ENCODE peak calls at places on chromosomes 1 and 21, in seven cellular contexts. Q is T follicular helper cell; G is heart left ventricle; M is stimulated activated CD4-positive, alpha-beta T cell treated with anti-CD3 and anti-CD28 coated beads, Interleukin-2, amount 100 ng/mL, for 48 hours; S is HFFc6; D is KBM-7; L is HEK293T. O is an unnamed sample.

GRCh38 chr1:86062458-86062857 is 94.1 kb downstream of the COL24A1 start:
- DNase-seq in Q (no peak), L (peak; percentile 13), D (no peak), S (no peak), M (no peak), G (no peak), O (no peak)

GRCh38 chr21:37367758-37368535 is 1.4 kb downstream of the DYRK1A start:
- DNase-seq in D (peak; percentile 15), L (no peak), M (peak; percentile 20), S (peak; percentile 53), G (peak; percentile 73), Q (peak; percentile 9), O (peak; percentile 18)

GRCh38 chr1:28775121-28775942 is 36.6 kb upstream of the OPRD1 start:
- DNase-seq in Q (peak; percentile 54), D (no peak), M (peak; percentile 47), S (no peak), G (peak; percentile 85), L (no peak), O (peak; percentile 90)

GRCh38 chr1:220887868-220888664 is 8.8 kb downstream of the HLX start:
- DNase-seq in Q (no peak), M (no peak), G (no peak), S (no peak), L (no peak), D (no peak), O (no peak)

GRCh38 chr1:162674018-162674608 is 41.8 kb downstream of the DDR2 start:
- DNase-seq in M (no peak), D (no peak), G (no peak), S (peak; percentile 34), L (no peak), Q (no peak), O (peak; percentile 14)

GRCh38 chr1:245587435-245588105 is 432.8 kb downstream of the KIF26B start:
- DNase-seq in D (no peak), M (no peak), L (no peak), Q (no peak), G (no peak), S (no peak), O (no peak)

GRCh38 chr1:171741872-171742576 is at the start of gene VAMP4:
- DNase-seq in D (peak; percentile 91), M (peak; percentile 79), L (peak; percentile 92), G (peak; percentile 90), Q (peak; percentile 76), S (peak; percentile 74), O (peak; percentile 79)

GRCh38 chr1:61104213-61104612 is 21.9 kb downstream of the NFIA start:
- DNase-seq in Q (no peak), M (no peak), G (no peak), S (no peak), L (no peak), D (no peak), O (no peak)

GRCh38 chr1:96722161-96722908 is 751 bp downstream of the PTBP2 start:
- DNase-seq in D (peak; percentile 55), G (peak; percentile 72), L (peak; percentile 69), Q (peak; percentile 36), S (peak; percentile 16), M (no peak), O (peak; percentile 68)

GRCh38 chr1:54934869-54935268 is 45.6 kb upstream of the TMEM61 start:
- DNase-seq in S (peak; percentile 88), D (no peak), G (no peak), Q (no peak), M (no peak), L (no peak), O (peak; percentile 82)

GRCh38 chr21:17488620-17489019 is 24.2 kb upstream of the CXADR start:
- DNase-seq in L (no peak), M (no peak), S (no peak), D (no peak), G (no peak), Q (no peak), O (no peak)

GRCh38 chr1:222914861-222915632 is 100.2 kb downstream of the DISP1 start:
- DNase-seq in G (no peak), D (no peak), L (no peak), Q (no peak), M (no peak), S (peak; percentile 74), O (peak; percentile 54)

GRCh38 chr1:219189021-219189824 is 15.5 kb downstream of the LYPLAL1 start:
- DNase-seq in Q (no peak), G (no peak), S (peak; percentile 50), M (no peak), L (no peak), D (no peak), O (peak; percentile 57)

GRCh38 chr1:3924871-3925655 is 25.0 kb upstream of the C1orf174 start:
- DNase-seq in S (no peak), D (no peak), G (no peak), Q (no peak), M (no peak), L (no peak), O (no peak)

GRCh38 chr1:101008229-101008628 is 17.4 kb downstream of the DPH5 start:
- DNase-seq in L (no peak), G (no peak), D (no peak), M (no peak), S (no peak), Q (no peak), O (no peak)

GRCh38 chr1:53690411-53690810 is 48.6 kb downstream of the GLIS1 start:
- DNase-seq in Q (no peak), S (no peak), L (no peak), G (no peak), M (no peak), D (no peak), O (peak; percentile 59)

GRCh38 chr21:33411949-33412430 is 8.8 kb downstream of the IFNGR2 start:
- DNase-seq in D (no peak), M (no peak), Q (no peak), L (no peak), G (no peak), S (no peak), O (no peak)

GRCh38 chr1:181992072-181992471 is 69.4 kb downstream of the ZNF648 start:
- DNase-seq in L (no peak), G (no peak), Q (no peak), M (no peak), S (no peak), D (no peak), O (no peak)

GRCh38 chr1:229841230-229841629 is 215.2 kb downstream of the URB2 start:
- DNase-seq in S (no peak), L (no peak), D (no peak), G (no peak), Q (no peak), M (no peak), O (no peak)

GRCh38 chr1:83033682-83034081 is 965.2 kb downstream of the TTLL7 start:
- DNase-seq in L (no peak), D (no peak), G (no peak), Q (no peak), S (no peak), M (no peak), O (peak; percentile 30)

GRCh38 chr1:216929870-216930582 is 206.8 kb upstream of the ESRRG start:
- DNase-seq in M (no peak), Q (no peak), S (no peak), G (no peak), L (no peak), D (no peak), O (no peak)

GRCh38 chr1:1313500-1314236 is 5.3 kb downstream of the PUSL1 start:
- DNase-seq in L (no peak), S (no peak), D (no peak), G (no peak), M (no peak), Q (no peak), O (no peak)

GRCh38 chr1:200226268-200226968 is 183.4 kb downstream of the ZNF281 start:
- DNase-seq in G (no peak), M (peak; percentile 18), D (peak; percentile 58), S (no peak), Q (no peak), L (no peak), O (peak; percentile 5)

GRCh38 chr1:235624751-235625192 is 24.8 kb downstream of the GNG4 start:
- DNase-seq in D (peak; percentile 42), S (no peak), Q (no peak), G (no peak), L (no peak), M (no peak), O (no peak)

GRCh38 chr1:244291171-244291866 is 160.4 kb downstream of the ADSS2 start:
- DNase-seq in M (no peak), G (no peak), L (no peak), Q (no peak), S (no peak), D (peak; percentile 14), O (no peak)

GRCh38 chr1:111739984-111740765 is 980 bp upstream of the INKA2 start:
- DNase-seq in M (no peak), G (peak; percentile 84), Q (no peak), L (peak; percentile 72), S (peak; percentile 60), D (no peak), O (peak; percentile 80)

GRCh38 chr1:79188371-79188770 is 181.8 kb upstream of the ADGRL4 start:
- DNase-seq in S (peak; percentile 21), L (no peak), D (no peak), Q (no peak), M (no peak), G (no peak), O (no peak)

GRCh38 chr1:74343191-74343590 is 108.0 kb downstream of the TNNI3K start:
- DNase-seq in G (peak; percentile 42), Q (no peak), M (no peak), L (no peak), S (no peak), D (peak; percentile 1), O (no peak)

GRCh38 chr1:67429528-67430357 is 459 bp downstream of the SERBP1 start:
- DNase-seq in M (peak; percentile 29), S (no peak), G (peak; percentile 27), L (peak; percentile 46), D (no peak), Q (peak; percentile 7), O (peak; percentile 22)

GRCh38 chr1:81327743-81328142 is 473.0 kb upstream of the ADGRL2 start:
- DNase-seq in M (no peak), L (no peak), G (no peak), S (no peak), D (no peak), Q (no peak), O (no peak)

GRCh38 chr1:246567258-246568235 is 1.3 kb downstream of the CNST start:
- DNase-seq in D (peak; percentile 47), M (no peak), Q (no peak), L (no peak), G (no peak), S (peak; percentile 92), O (peak; percentile 69)

O was measured in AG08395.